ENCODE peak calls at places on chromosome 20, in nine cellular contexts. One of them, this sample, is unnamed.

GRCh38 chr20:40331699-40332098 is 357.3 kb downstream of the MAFB start:
- DNase-seq in H9: no peak
- DNase-seq in stimulated activated CD4-positive, alpha-beta T cell treated with anti-CD3 and anti-CD28 coated beads, Interleukin-1b, Interleukin-23, amount 100 ng/mL, for 48 hours: no peak
- DNase-seq in tibial artery: peak; percentile 40
- DNase-seq in RCC 7860: no peak
- DNase-seq in substantia nigra: no peak
- DNase-seq in heart right ventricle: no peak
- DNase-seq in OCI-M1: no peak
- DNase-seq in activated T-cell treated with anti-CD3 and anti-CD28 coated beads for 24 hours: no peak
- DNase-seq in this sample: no peak

GRCh38 chr20:1871807-1872455 is 23.3 kb upstream of the SIRPA start:
- DNase-seq in H9: no peak
- DNase-seq in stimulated activated CD4-positive, alpha-beta T cell treated with anti-CD3 and anti-CD28 coated beads, Interleukin-1b, Interleukin-23, amount 100 ng/mL, for 48 hours: peak; percentile 39
- DNase-seq in tibial artery: no peak
- DNase-seq in RCC 7860: no peak
- DNase-seq in substantia nigra: no peak
- DNase-seq in heart right ventricle: no peak
- DNase-seq in OCI-M1: no peak
- DNase-seq in activated T-cell treated with anti-CD3 and anti-CD28 coated beads for 24 hours: no peak
- DNase-seq in this sample: no peak

GRCh38 chr20:3786126-3786484 is 435 bp downstream of the CENPB start:
- DNase-seq in H9: no peak
- DNase-seq in stimulated activated CD4-positive, alpha-beta T cell treated with anti-CD3 and anti-CD28 coated beads, Interleukin-1b, Interleukin-23, amount 100 ng/mL, for 48 hours: peak; percentile 54
- DNase-seq in tibial artery: peak; percentile 53
- DNase-seq in RCC 7860: no peak
- DNase-seq in substantia nigra: no peak
- DNase-seq in heart right ventricle: peak; percentile 56
- DNase-seq in OCI-M1: peak; percentile 42
- DNase-seq in activated T-cell treated with anti-CD3 and anti-CD28 coated beads for 24 hours: no peak
- DNase-seq in this sample: no peak

GRCh38 chr20:4006640-4007039 is 8.7 kb downstream of the RNF24 start:
- DNase-seq in H9: no peak
- DNase-seq in stimulated activated CD4-positive, alpha-beta T cell treated with anti-CD3 and anti-CD28 coated beads, Interleukin-1b, Interleukin-23, amount 100 ng/mL, for 48 hours: no peak
- DNase-seq in tibial artery: peak; percentile 65
- DNase-seq in RCC 7860: no peak
- DNase-seq in substantia nigra: no peak
- DNase-seq in heart right ventricle: peak; percentile 62
- DNase-seq in OCI-M1: no peak
- DNase-seq in activated T-cell treated with anti-CD3 and anti-CD28 coated beads for 24 hours: no peak
- DNase-seq in this sample: no peak

GRCh38 chr20:33518071-33518470 is 28.2 kb downstream of the CBFA2T2 start:
- DNase-seq in H9: no peak
- DNase-seq in stimulated activated CD4-positive, alpha-beta T cell treated with anti-CD3 and anti-CD28 coated beads, Interleukin-1b, Interleukin-23, amount 100 ng/mL, for 48 hours: no peak
- DNase-seq in tibial artery: no peak
- DNase-seq in RCC 7860: peak; percentile 90
- DNase-seq in substantia nigra: no peak
- DNase-seq in heart right ventricle: no peak
- DNase-seq in OCI-M1: no peak
- DNase-seq in activated T-cell treated with anti-CD3 and anti-CD28 coated beads for 24 hours: no peak
- DNase-seq in this sample: no peak

GRCh38 chr20:6519556-6519955 is 247.9 kb upstream of the BMP2 start:
- DNase-seq in H9: no peak
- DNase-seq in stimulated activated CD4-positive, alpha-beta T cell treated with anti-CD3 and anti-CD28 coated beads, Interleukin-1b, Interleukin-23, amount 100 ng/mL, for 48 hours: no peak
- DNase-seq in tibial artery: no peak
- DNase-seq in RCC 7860: peak; percentile 75
- DNase-seq in substantia nigra: no peak
- DNase-seq in heart right ventricle: no peak
- DNase-seq in OCI-M1: no peak
- DNase-seq in activated T-cell treated with anti-CD3 and anti-CD28 coated beads for 24 hours: no peak
- DNase-seq in this sample: no peak

GRCh38 chr20:6492396-6493055 is 275.0 kb upstream of the BMP2 start:
- DNase-seq in H9: peak; percentile 26
- DNase-seq in stimulated activated CD4-positive, alpha-beta T cell treated with anti-CD3 and anti-CD28 coated beads, Interleukin-1b, Interleukin-23, amount 100 ng/mL, for 48 hours: no peak
- DNase-seq in tibial artery: no peak
- DNase-seq in RCC 7860: peak; percentile 45
- DNase-seq in substantia nigra: peak; percentile 8
- DNase-seq in heart right ventricle: no peak
- DNase-seq in OCI-M1: no peak
- DNase-seq in activated T-cell treated with anti-CD3 and anti-CD28 coated beads for 24 hours: no peak
- DNase-seq in this sample: no peak

GRCh38 chr20:63978319-63979220 is 872 bp downstream of the SAMD10 start:
- DNase-seq in H9: peak; percentile 85
- DNase-seq in stimulated activated CD4-positive, alpha-beta T cell treated with anti-CD3 and anti-CD28 coated beads, Interleukin-1b, Interleukin-23, amount 100 ng/mL, for 48 hours: peak; percentile 59
- DNase-seq in tibial artery: no peak
- DNase-seq in RCC 7860: peak; percentile 58
- DNase-seq in substantia nigra: no peak
- DNase-seq in heart right ventricle: peak; percentile 78
- DNase-seq in OCI-M1: peak; percentile 76
- DNase-seq in activated T-cell treated with anti-CD3 and anti-CD28 coated beads for 24 hours: peak; percentile 49
- DNase-seq in this sample: peak; percentile 81

GRCh38 chr20:4480104-4480503 is 241.6 kb upstream of the PRND start:
- DNase-seq in H9: no peak
- DNase-seq in stimulated activated CD4-positive, alpha-beta T cell treated with anti-CD3 and anti-CD28 coated beads, Interleukin-1b, Interleukin-23, amount 100 ng/mL, for 48 hours: no peak
- DNase-seq in tibial artery: no peak
- DNase-seq in RCC 7860: no peak
- DNase-seq in substantia nigra: no peak
- DNase-seq in heart right ventricle: no peak
- DNase-seq in OCI-M1: no peak
- DNase-seq in activated T-cell treated with anti-CD3 and anti-CD28 coated beads for 24 hours: no peak
- DNase-seq in this sample: no peak

GRCh38 chr20:62136283-62137091 is 6.7 kb downstream of the PSMA7 start:
- DNase-seq in H9: peak; percentile 70
- DNase-seq in stimulated activated CD4-positive, alpha-beta T cell treated with anti-CD3 and anti-CD28 coated beads, Interleukin-1b, Interleukin-23, amount 100 ng/mL, for 48 hours: peak; percentile 53
- DNase-seq in tibial artery: peak; percentile 70
- DNase-seq in RCC 7860: no peak
- DNase-seq in substantia nigra: no peak
- DNase-seq in heart right ventricle: peak; percentile 63
- DNase-seq in OCI-M1: peak; percentile 84
- DNase-seq in activated T-cell treated with anti-CD3 and anti-CD28 coated beads for 24 hours: no peak
- DNase-seq in this sample: peak; percentile 79

GRCh38 chr20:43563429-43563828 is 4.6 kb downstream of the SGK2 start:
- DNase-seq in H9: no peak
- DNase-seq in stimulated activated CD4-positive, alpha-beta T cell treated with anti-CD3 and anti-CD28 coated beads, Interleukin-1b, Interleukin-23, amount 100 ng/mL, for 48 hours: no peak
- DNase-seq in tibial artery: no peak
- DNase-seq in RCC 7860: no peak
- DNase-seq in substantia nigra: no peak
- DNase-seq in heart right ventricle: no peak
- DNase-seq in OCI-M1: peak; percentile 44
- DNase-seq in activated T-cell treated with anti-CD3 and anti-CD28 coated beads for 24 hours: no peak
- DNase-seq in this sample: no peak

GRCh38 chr20:2521369-2522305 is 12.9 kb upstream of the ZNF343 start:
- DNase-seq in H9: peak; percentile 47
- DNase-seq in stimulated activated CD4-positive, alpha-beta T cell treated with anti-CD3 and anti-CD28 coated beads, Interleukin-1b, Interleukin-23, amount 100 ng/mL, for 48 hours: peak; percentile 50
- DNase-seq in tibial artery: no peak
- DNase-seq in RCC 7860: no peak
- DNase-seq in substantia nigra: no peak
- DNase-seq in heart right ventricle: peak; percentile 24
- DNase-seq in OCI-M1: peak; percentile 81
- DNase-seq in activated T-cell treated with anti-CD3 and anti-CD28 coated beads for 24 hours: peak; percentile 34
- DNase-seq in this sample: no peak

GRCh38 chr20:46408281-46408731 is 1.9 kb upstream of the ELMO2 start:
- DNase-seq in H9: no peak
- DNase-seq in stimulated activated CD4-positive, alpha-beta T cell treated with anti-CD3 and anti-CD28 coated beads, Interleukin-1b, Interleukin-23, amount 100 ng/mL, for 48 hours: no peak
- DNase-seq in tibial artery: no peak
- DNase-seq in RCC 7860: no peak
- DNase-seq in substantia nigra: no peak
- DNase-seq in heart right ventricle: no peak
- DNase-seq in OCI-M1: no peak
- DNase-seq in activated T-cell treated with anti-CD3 and anti-CD28 coated beads for 24 hours: no peak
- DNase-seq in this sample: no peak

GRCh38 chr20:34345426-34345757 is 17.7 kb upstream of the ITCH start:
- DNase-seq in H9: no peak
- DNase-seq in stimulated activated CD4-positive, alpha-beta T cell treated with anti-CD3 and anti-CD28 coated beads, Interleukin-1b, Interleukin-23, amount 100 ng/mL, for 48 hours: no peak
- DNase-seq in tibial artery: no peak
- DNase-seq in RCC 7860: no peak
- DNase-seq in substantia nigra: no peak
- DNase-seq in heart right ventricle: no peak
- DNase-seq in OCI-M1: no peak
- DNase-seq in activated T-cell treated with anti-CD3 and anti-CD28 coated beads for 24 hours: no peak
- DNase-seq in this sample: no peak

GRCh38 chr20:45128066-45128465 is 3.8 kb upstream of the WFDC12 start:
- DNase-seq in H9: no peak
- DNase-seq in stimulated activated CD4-positive, alpha-beta T cell treated with anti-CD3 and anti-CD28 coated beads, Interleukin-1b, Interleukin-23, amount 100 ng/mL, for 48 hours: no peak
- DNase-seq in tibial artery: no peak
- DNase-seq in RCC 7860: no peak
- DNase-seq in substantia nigra: no peak
- DNase-seq in heart right ventricle: no peak
- DNase-seq in OCI-M1: no peak
- DNase-seq in activated T-cell treated with anti-CD3 and anti-CD28 coated beads for 24 hours: no peak
- DNase-seq in this sample: no peak

GRCh38 chr20:36205026-36205425 is 31.3 kb upstream of the AAR2 start:
- DNase-seq in H9: no peak
- DNase-seq in stimulated activated CD4-positive, alpha-beta T cell treated with anti-CD3 and anti-CD28 coated beads, Interleukin-1b, Interleukin-23, amount 100 ng/mL, for 48 hours: no peak
- DNase-seq in tibial artery: no peak
- DNase-seq in RCC 7860: no peak
- DNase-seq in substantia nigra: no peak
- DNase-seq in heart right ventricle: no peak
- DNase-seq in OCI-M1: no peak
- DNase-seq in activated T-cell treated with anti-CD3 and anti-CD28 coated beads for 24 hours: no peak
- DNase-seq in this sample: no peak

GRCh38 chr20:36133821-36134220 is 20.7 kb upstream of the EPB41L1 start:
- DNase-seq in H9: no peak
- DNase-seq in stimulated activated CD4-positive, alpha-beta T cell treated with anti-CD3 and anti-CD28 coated beads, Interleukin-1b, Interleukin-23, amount 100 ng/mL, for 48 hours: no peak
- DNase-seq in tibial artery: no peak
- DNase-seq in RCC 7860: no peak
- DNase-seq in substantia nigra: no peak
- DNase-seq in heart right ventricle: no peak
- DNase-seq in OCI-M1: no peak
- DNase-seq in activated T-cell treated with anti-CD3 and anti-CD28 coated beads for 24 hours: no peak
- DNase-seq in this sample: no peak

GRCh38 chr20:4051413-4052138 is 36.2 kb upstream of the RNF24 start:
- DNase-seq in H9: no peak
- DNase-seq in stimulated activated CD4-positive, alpha-beta T cell treated with anti-CD3 and anti-CD28 coated beads, Interleukin-1b, Interleukin-23, amount 100 ng/mL, for 48 hours: no peak
- DNase-seq in tibial artery: no peak
- DNase-seq in RCC 7860: no peak
- DNase-seq in substantia nigra: no peak
- DNase-seq in heart right ventricle: no peak
- DNase-seq in OCI-M1: peak; percentile 49
- DNase-seq in activated T-cell treated with anti-CD3 and anti-CD28 coated beads for 24 hours: no peak
- DNase-seq in this sample: no peak

GRCh38 chr20:64164123-64164836 is at the start of gene MYT1:
- DNase-seq in H9: no peak
- DNase-seq in stimulated activated CD4-positive, alpha-beta T cell treated with anti-CD3 and anti-CD28 coated beads, Interleukin-1b, Interleukin-23, amount 100 ng/mL, for 48 hours: no peak
- DNase-seq in tibial artery: no peak
- DNase-seq in RCC 7860: no peak
- DNase-seq in substantia nigra: no peak
- DNase-seq in heart right ventricle: no peak
- DNase-seq in OCI-M1: no peak
- DNase-seq in activated T-cell treated with anti-CD3 and anti-CD28 coated beads for 24 hours: no peak
- DNase-seq in this sample: no peak

GRCh38 chr20:59850018-59850641 is 83.3 kb downstream of the SYCP2 start:
- DNase-seq in H9: no peak
- DNase-seq in stimulated activated CD4-positive, alpha-beta T cell treated with anti-CD3 and anti-CD28 coated beads, Interleukin-1b, Interleukin-23, amount 100 ng/mL, for 48 hours: no peak
- DNase-seq in tibial artery: no peak
- DNase-seq in RCC 7860: peak; percentile 35
- DNase-seq in substantia nigra: no peak
- DNase-seq in heart right ventricle: no peak
- DNase-seq in OCI-M1: peak; percentile 55
- DNase-seq in activated T-cell treated with anti-CD3 and anti-CD28 coated beads for 24 hours: no peak
- DNase-seq in this sample: no peak

GRCh38 chr20:63453029-63453523 is 19.4 kb downstream of the KCNQ2 start:
- DNase-seq in H9: peak; percentile 71
- DNase-seq in stimulated activated CD4-positive, alpha-beta T cell treated with anti-CD3 and anti-CD28 coated beads, Interleukin-1b, Interleukin-23, amount 100 ng/mL, for 48 hours: no peak
- DNase-seq in tibial artery: no peak
- DNase-seq in RCC 7860: no peak
- DNase-seq in substantia nigra: no peak
- DNase-seq in heart right ventricle: no peak
- DNase-seq in OCI-M1: no peak
- DNase-seq in activated T-cell treated with anti-CD3 and anti-CD28 coated beads for 24 hours: no peak
- DNase-seq in this sample: no peak

GRCh38 chr20:21182832-21183563 is 57.1 kb downstream of the KIZ start:
- DNase-seq in H9: no peak
- DNase-seq in stimulated activated CD4-positive, alpha-beta T cell treated with anti-CD3 and anti-CD28 coated beads, Interleukin-1b, Interleukin-23, amount 100 ng/mL, for 48 hours: no peak
- DNase-seq in tibial artery: no peak
- DNase-seq in RCC 7860: peak; percentile 78
- DNase-seq in substantia nigra: no peak
- DNase-seq in heart right ventricle: no peak
- DNase-seq in OCI-M1: no peak
- DNase-seq in activated T-cell treated with anti-CD3 and anti-CD28 coated beads for 24 hours: no peak
- DNase-seq in this sample: no peak

GRCh38 chr20:50169329-50169823 is 15.9 kb upstream of the PEDS1 start:
- DNase-seq in H9: peak; percentile 87
- DNase-seq in stimulated activated CD4-positive, alpha-beta T cell treated with anti-CD3 and anti-CD28 coated beads, Interleukin-1b, Interleukin-23, amount 100 ng/mL, for 48 hours: peak; percentile 77
- DNase-seq in tibial artery: peak; percentile 88
- DNase-seq in RCC 7860: peak; percentile 66
- DNase-seq in substantia nigra: peak; percentile 38
- DNase-seq in heart right ventricle: peak; percentile 77
- DNase-seq in OCI-M1: peak; percentile 90
- DNase-seq in activated T-cell treated with anti-CD3 and anti-CD28 coated beads for 24 hours: peak; percentile 74
- DNase-seq in this sample: peak; percentile 88

GRCh38 chr20:3993109-3993508 is 22.2 kb downstream of the RNF24 start:
- DNase-seq in H9: no peak
- DNase-seq in stimulated activated CD4-positive, alpha-beta T cell treated with anti-CD3 and anti-CD28 coated beads, Interleukin-1b, Interleukin-23, amount 100 ng/mL, for 48 hours: no peak
- DNase-seq in tibial artery: no peak
- DNase-seq in RCC 7860: no peak
- DNase-seq in substantia nigra: no peak
- DNase-seq in heart right ventricle: no peak
- DNase-seq in OCI-M1: no peak
- DNase-seq in activated T-cell treated with anti-CD3 and anti-CD28 coated beads for 24 hours: no peak
- DNase-seq in this sample: no peak

GRCh38 chr20:51346686-51347485 is 195.6 kb downstream of the NFATC2 start:
- DNase-seq in H9: no peak
- DNase-seq in stimulated activated CD4-positive, alpha-beta T cell treated with anti-CD3 and anti-CD28 coated beads, Interleukin-1b, Interleukin-23, amount 100 ng/mL, for 48 hours: no peak
- DNase-seq in tibial artery: no peak
- DNase-seq in RCC 7860: peak; percentile 60
- DNase-seq in substantia nigra: no peak
- DNase-seq in heart right ventricle: no peak
- DNase-seq in OCI-M1: no peak
- DNase-seq in activated T-cell treated with anti-CD3 and anti-CD28 coated beads for 24 hours: no peak
- DNase-seq in this sample: no peak

GRCh38 chr20:3660262-3661059 is 2.7 kb downstream of the GFRA4 start:
- DNase-seq in H9: peak; percentile 26
- DNase-seq in stimulated activated CD4-positive, alpha-beta T cell treated with anti-CD3 and anti-CD28 coated beads, Interleukin-1b, Interleukin-23, amount 100 ng/mL, for 48 hours: no peak
- DNase-seq in tibial artery: peak; percentile 8
- DNase-seq in RCC 7860: no peak
- DNase-seq in substantia nigra: no peak
- DNase-seq in heart right ventricle: no peak
- DNase-seq in OCI-M1: no peak
- DNase-seq in activated T-cell treated with anti-CD3 and anti-CD28 coated beads for 24 hours: no peak
- DNase-seq in this sample: peak; percentile 52

GRCh38 chr20:57840066-57840465 is 130.3 kb upstream of the PMEPA1 start:
- DNase-seq in H9: peak; percentile 17
- DNase-seq in stimulated activated CD4-positive, alpha-beta T cell treated with anti-CD3 and anti-CD28 coated beads, Interleukin-1b, Interleukin-23, amount 100 ng/mL, for 48 hours: no peak
- DNase-seq in tibial artery: no peak
- DNase-seq in RCC 7860: no peak
- DNase-seq in substantia nigra: no peak
- DNase-seq in heart right ventricle: no peak
- DNase-seq in OCI-M1: no peak
- DNase-seq in activated T-cell treated with anti-CD3 and anti-CD28 coated beads for 24 hours: no peak
- DNase-seq in this sample: no peak

GRCh38 chr20:2451939-2452732 is 18.5 kb downstream of the SNRPB start:
- DNase-seq in H9: peak; percentile 83
- DNase-seq in stimulated activated CD4-positive, alpha-beta T cell treated with anti-CD3 and anti-CD28 coated beads, Interleukin-1b, Interleukin-23, amount 100 ng/mL, for 48 hours: peak; percentile 63
- DNase-seq in tibial artery: peak; percentile 80
- DNase-seq in RCC 7860: no peak
- DNase-seq in substantia nigra: peak; percentile 9
- DNase-seq in heart right ventricle: peak; percentile 50
- DNase-seq in OCI-M1: peak; percentile 84
- DNase-seq in activated T-cell treated with anti-CD3 and anti-CD28 coated beads for 24 hours: peak; percentile 58
- DNase-seq in this sample: peak; percentile 85

GRCh38 chr20:6635034-6635736 is 132.3 kb upstream of the BMP2 start:
- DNase-seq in H9: no peak
- DNase-seq in stimulated activated CD4-positive, alpha-beta T cell treated with anti-CD3 and anti-CD28 coated beads, Interleukin-1b, Interleukin-23, amount 100 ng/mL, for 48 hours: no peak
- DNase-seq in tibial artery: no peak
- DNase-seq in RCC 7860: no peak
- DNase-seq in substantia nigra: no peak
- DNase-seq in heart right ventricle: no peak
- DNase-seq in OCI-M1: no peak
- DNase-seq in activated T-cell treated with anti-CD3 and anti-CD28 coated beads for 24 hours: no peak
- DNase-seq in this sample: no peak

GRCh38 chr20:20214757-20215275 is 153.1 kb upstream of the INSM1 start:
- DNase-seq in H9: no peak
- DNase-seq in stimulated activated CD4-positive, alpha-beta T cell treated with anti-CD3 and anti-CD28 coated beads, Interleukin-1b, Interleukin-23, amount 100 ng/mL, for 48 hours: no peak
- DNase-seq in tibial artery: no peak
- DNase-seq in RCC 7860: no peak
- DNase-seq in substantia nigra: no peak
- DNase-seq in heart right ventricle: no peak
- DNase-seq in OCI-M1: no peak
- DNase-seq in activated T-cell treated with anti-CD3 and anti-CD28 coated beads for 24 hours: no peak
- DNase-seq in this sample: no peak

GRCh38 chr20:6162239-6162638 is 39.4 kb upstream of the FERMT1 start:
- DNase-seq in H9: no peak
- DNase-seq in stimulated activated CD4-positive, alpha-beta T cell treated with anti-CD3 and anti-CD28 coated beads, Interleukin-1b, Interleukin-23, amount 100 ng/mL, for 48 hours: no peak
- DNase-seq in tibial artery: peak; percentile 67
- DNase-seq in RCC 7860: no peak
- DNase-seq in substantia nigra: peak; percentile 1
- DNase-seq in heart right ventricle: peak; percentile 64
- DNase-seq in OCI-M1: no peak
- DNase-seq in activated T-cell treated with anti-CD3 and anti-CD28 coated beads for 24 hours: no peak
- DNase-seq in this sample: peak; percentile 83

This sample was measured in sciatic nerve.